ENCODE peak calls at places on chromosome 1, in five cellular contexts. N is hepatocyte; Y is activated naive CD4-positive, alpha-beta T cell; L is AG20443; I is left colon. A is an unnamed sample.

GRCh38 chr1:2611621-2612437 is 21.0 kb downstream of the MMEL1 start:
- DNase-seq in N (no peak), Y (no peak), L (no peak), I (peak; percentile 8), A (no peak)

GRCh38 chr1:24555591-24556413 is at the start of gene NCMAP:
- DNase-seq in N (peak; percentile 83), Y (peak; percentile 22), L (no peak), I (peak; percentile 77), A (peak; percentile 27)

GRCh38 chr1:23720256-23720995 is 22.8 kb upstream of the ELOA start:
- DNase-seq in N (no peak), Y (no peak), L (no peak), I (no peak), A (no peak)

GRCh38 chr1:34050711-34051485 is 114.1 kb downstream of the CSMD2 start:
- DNase-seq in N (no peak), Y (no peak), L (no peak), I (no peak), A (no peak)

GRCh38 chr1:208131631-208132286 is 112.4 kb downstream of the PLXNA2 start:
- DNase-seq in N (peak; percentile 26), Y (no peak), L (no peak), I (no peak), A (no peak)

GRCh38 chr1:208604295-208604694 is 360.1 kb upstream of the PLXNA2 start:
- DNase-seq in N (no peak), Y (no peak), L (no peak), I (no peak), A (no peak)

GRCh38 chr1:7298749-7299151 is 472.3 kb upstream of the VAMP3 start:
- DNase-seq in N (no peak), Y (no peak), L (peak; percentile 35), I (no peak), A (no peak)

GRCh38 chr1:193042766-193043691 is 16.1 kb downstream of the UCHL5 start:
- DNase-seq in N (no peak), Y (no peak), L (no peak), I (no peak), A (no peak)

GRCh38 chr1:203628997-203629508 is 2.4 kb downstream of the ATP2B4 start:
- DNase-seq in N (no peak), Y (no peak), L (no peak), I (no peak), A (no peak)